ENCODE peak calls at places on chromosomes 7 and 10, in seven cellular contexts. One of them, this sample, is unnamed.

GRCh38 chr10:97796651-97797050 is 24.9 kb upstream of the SFRP5 start:
- DNase-seq in left cardiac atrium: no peak
- DNase-seq in AG08395: no peak
- DNase-seq in adrenal gland: no peak
- DNase-seq in activated CD4-positive, alpha-beta T cell treated with anti-CD3 and anti-CD28 coated beads, Interleukin-2, amount 50 U/mL, for 1 hour: no peak
- DNase-seq in T-helper 9 cell: no peak
- DNase-seq in mesenteric fat pad: no peak
- DNase-seq in this sample: no peak

GRCh38 chr10:96797485-96797884 is 34.6 kb upstream of the LCOR start:
- DNase-seq in activated CD4-positive, alpha-beta T cell treated with anti-CD3 and anti-CD28 coated beads, Interleukin-2, amount 50 U/mL, for 1 hour: no peak
- DNase-seq in mesenteric fat pad: no peak
- DNase-seq in T-helper 9 cell: no peak
- DNase-seq in AG08395: no peak
- DNase-seq in left cardiac atrium: no peak
- DNase-seq in adrenal gland: no peak
- DNase-seq in this sample: no peak

GRCh38 chr10:70508912-70509366 is 30.4 kb downstream of the PALD1 start:
- DNase-seq in adrenal gland: peak; percentile 75
- DNase-seq in activated CD4-positive, alpha-beta T cell treated with anti-CD3 and anti-CD28 coated beads, Interleukin-2, amount 50 U/mL, for 1 hour: no peak
- DNase-seq in T-helper 9 cell: no peak
- DNase-seq in left cardiac atrium: peak; percentile 54
- DNase-seq in mesenteric fat pad: no peak
- DNase-seq in AG08395: peak; percentile 58
- DNase-seq in this sample: no peak

GRCh38 chr10:35194906-35195305 is 68.3 kb downstream of the CREM start:
- DNase-seq in left cardiac atrium: no peak
- DNase-seq in T-helper 9 cell: peak; percentile 35
- DNase-seq in AG08395: no peak
- DNase-seq in activated CD4-positive, alpha-beta T cell treated with anti-CD3 and anti-CD28 coated beads, Interleukin-2, amount 50 U/mL, for 1 hour: peak; percentile 41
- DNase-seq in mesenteric fat pad: no peak
- DNase-seq in adrenal gland: no peak
- DNase-seq in this sample: no peak

GRCh38 chr7:30143748-30144251 is 9.0 kb downstream of the MTURN start:
- DNase-seq in left cardiac atrium: no peak
- DNase-seq in AG08395: no peak
- DNase-seq in activated CD4-positive, alpha-beta T cell treated with anti-CD3 and anti-CD28 coated beads, Interleukin-2, amount 50 U/mL, for 1 hour: no peak
- DNase-seq in T-helper 9 cell: no peak
- DNase-seq in adrenal gland: no peak
- DNase-seq in mesenteric fat pad: no peak
- DNase-seq in this sample: no peak

GRCh38 chr7:151372612-151373265 is 31.1 kb downstream of the NUB1 start:
- DNase-seq in mesenteric fat pad: no peak
- DNase-seq in T-helper 9 cell: no peak
- DNase-seq in adrenal gland: no peak
- DNase-seq in left cardiac atrium: no peak
- DNase-seq in AG08395: no peak
- DNase-seq in activated CD4-positive, alpha-beta T cell treated with anti-CD3 and anti-CD28 coated beads, Interleukin-2, amount 50 U/mL, for 1 hour: no peak
- DNase-seq in this sample: no peak

GRCh38 chr7:127447326-127447945 is 54.9 kb upstream of the ZNF800 start:
- DNase-seq in AG08395: peak; percentile 8
- DNase-seq in left cardiac atrium: no peak
- DNase-seq in mesenteric fat pad: no peak
- DNase-seq in activated CD4-positive, alpha-beta T cell treated with anti-CD3 and anti-CD28 coated beads, Interleukin-2, amount 50 U/mL, for 1 hour: peak; percentile 44
- DNase-seq in adrenal gland: no peak
- DNase-seq in T-helper 9 cell: peak; percentile 9
- DNase-seq in this sample: no peak

GRCh38 chr7:74483402-74484336 is 30.0 kb downstream of the GTF2IRD1 start:
- DNase-seq in mesenteric fat pad: no peak
- DNase-seq in adrenal gland: no peak
- DNase-seq in left cardiac atrium: no peak
- DNase-seq in activated CD4-positive, alpha-beta T cell treated with anti-CD3 and anti-CD28 coated beads, Interleukin-2, amount 50 U/mL, for 1 hour: no peak
- DNase-seq in T-helper 9 cell: no peak
- DNase-seq in AG08395: peak; percentile 29
- DNase-seq in this sample: no peak

GRCh38 chr7:10815546-10815945 is 158.1 kb upstream of the PHF14 start:
- DNase-seq in left cardiac atrium: no peak
- DNase-seq in adrenal gland: no peak
- DNase-seq in activated CD4-positive, alpha-beta T cell treated with anti-CD3 and anti-CD28 coated beads, Interleukin-2, amount 50 U/mL, for 1 hour: no peak
- DNase-seq in mesenteric fat pad: no peak
- DNase-seq in T-helper 9 cell: no peak
- DNase-seq in AG08395: no peak
- DNase-seq in this sample: no peak

GRCh38 chr10:102225646-102226541 is at the start of gene ELOVL3:
- DNase-seq in activated CD4-positive, alpha-beta T cell treated with anti-CD3 and anti-CD28 coated beads, Interleukin-2, amount 50 U/mL, for 1 hour: peak; percentile 79
- DNase-seq in mesenteric fat pad: peak; percentile 96
- DNase-seq in adrenal gland: peak; percentile 98
- DNase-seq in AG08395: peak; percentile 98
- DNase-seq in left cardiac atrium: peak; percentile 96
- DNase-seq in T-helper 9 cell: peak; percentile 75
- DNase-seq in this sample: peak; percentile 84

GRCh38 chr7:50477640-50478039 is 27.5 kb upstream of the FIGNL1 start:
- DNase-seq in adrenal gland: no peak
- DNase-seq in activated CD4-positive, alpha-beta T cell treated with anti-CD3 and anti-CD28 coated beads, Interleukin-2, amount 50 U/mL, for 1 hour: no peak
- DNase-seq in mesenteric fat pad: no peak
- DNase-seq in T-helper 9 cell: no peak
- DNase-seq in AG08395: no peak
- DNase-seq in left cardiac atrium: no peak
- DNase-seq in this sample: no peak

GRCh38 chr7:127702938-127703337 is 50.9 kb downstream of the SND1 start:
- DNase-seq in T-helper 9 cell: no peak
- DNase-seq in mesenteric fat pad: no peak
- DNase-seq in adrenal gland: no peak
- DNase-seq in AG08395: peak; percentile 34
- DNase-seq in activated CD4-positive, alpha-beta T cell treated with anti-CD3 and anti-CD28 coated beads, Interleukin-2, amount 50 U/mL, for 1 hour: no peak
- DNase-seq in left cardiac atrium: no peak
- DNase-seq in this sample: no peak

GRCh38 chr10:116815641-116816415 is 33.5 kb upstream of the ENO4 start:
- DNase-seq in AG08395: peak; percentile 46
- DNase-seq in T-helper 9 cell: no peak
- DNase-seq in adrenal gland: no peak
- DNase-seq in activated CD4-positive, alpha-beta T cell treated with anti-CD3 and anti-CD28 coated beads, Interleukin-2, amount 50 U/mL, for 1 hour: no peak
- DNase-seq in left cardiac atrium: no peak
- DNase-seq in mesenteric fat pad: peak; percentile 64
- DNase-seq in this sample: no peak

GRCh38 chr10:61784354-61785131 is 117.0 kb upstream of the ARID5B start:
- DNase-seq in activated CD4-positive, alpha-beta T cell treated with anti-CD3 and anti-CD28 coated beads, Interleukin-2, amount 50 U/mL, for 1 hour: no peak
- DNase-seq in AG08395: no peak
- DNase-seq in T-helper 9 cell: no peak
- DNase-seq in mesenteric fat pad: no peak
- DNase-seq in adrenal gland: no peak
- DNase-seq in left cardiac atrium: no peak
- DNase-seq in this sample: no peak